ENCODE peak calls at places on chromosomes 2 and 18, in seven cellular contexts. D is GM18507; H is activated T-cell treated with anti-CD3 and anti-CD28 coated beads, Interleukin-2, amount 50 U/mL, for 72 hours; A is HFFc6; L is fibroblast of lung; V is globus pallidus; Q is CD4-positive, CD25-positive, alpha-beta regulatory T cell. Z is an unnamed sample.

GRCh38 chr18:45752681-45753080 is 28.7 kb downstream of the SLC14A1 start:
- DNase-seq in D (no peak), H (no peak), A (no peak), L (no peak), V (no peak), Q (no peak), Z (no peak)

GRCh38 chr18:55096261-55097026 is 137.2 kb upstream of the CCDC68 start:
- DNase-seq in D (no peak), H (no peak), A (peak; percentile 81), L (peak; percentile 65), V (peak; percentile 78), Q (no peak), Z (no peak)

GRCh38 chr2:149180226-149180875 is 141.9 kb downstream of the LYPD6B start:
- DNase-seq in D (no peak), H (no peak), A (peak; percentile 20), L (peak; percentile 27), V (no peak), Q (no peak), Z (peak; percentile 26)

GRCh38 chr2:105325389-105325963 is 4.1 kb downstream of the TGFBRAP1 start:
- DNase-seq in D (no peak), H (no peak), A (peak; percentile 76), L (no peak), V (no peak), Q (no peak), Z (no peak)

GRCh38 chr18:59881728-59882685 is 17.8 kb upstream of the PMAIP1 start:
- DNase-seq in D (no peak), H (no peak), A (peak; percentile 57), L (no peak), V (peak; percentile 30), Q (peak; percentile 66), Z (no peak)

GRCh38 chr2:133710613-133711012 is 142.3 kb upstream of the NCKAP5 start:
- DNase-seq in D (no peak), H (no peak), A (peak; percentile 52), L (no peak), V (no peak), Q (no peak), Z (no peak)

GRCh38 chr18:74328196-74328595 is 12.6 kb downstream of the C18orf63 start:
- DNase-seq in D (no peak), H (no peak), A (no peak), L (peak; percentile 6), V (no peak), Q (no peak), Z (no peak)

GRCh38 chr2:26925100-26925791 is 45.2 kb upstream of the MAPRE3 start:
- DNase-seq in D (no peak), H (no peak), A (no peak), L (no peak), V (no peak), Q (no peak), Z (no peak)

GRCh38 chr18:6876646-6877045 is 147.1 kb downstream of the ARHGAP28 start:
- DNase-seq in D (no peak), H (no peak), A (no peak), L (peak; percentile 49), V (no peak), Q (no peak), Z (no peak)

GRCh38 chr2:233303252-233303651 is 4.4 kb upstream of the SAG start:
- DNase-seq in D (no peak), H (no peak), A (no peak), L (no peak), V (no peak), Q (no peak), Z (no peak)

GRCh38 chr18:45730832-45731545 is 7.0 kb downstream of the SLC14A1 start:
- DNase-seq in D (no peak), H (no peak), A (peak; percentile 68), L (peak; percentile 67), V (no peak), Q (no peak), Z (no peak)

Z was measured in retinal pigment epithelial cell.